ENCODE peak calls at places on chromosomes 3 and 15, in ten cellular contexts. Q is ovary; U is esophagus squamous epithelium; R is sigmoid colon; E is CD8-positive, alpha-beta memory T cell; D is stomach; H is psoas muscle; Z is HAP-1; A is transverse colon; Y is heart left ventricle. T is an unnamed sample.

GRCh38 chr15:59138243-59138642 is 33.3 kb downstream of the CCNB2 start:
- DNase-seq in U (no peak), A (peak; percentile 59), Q (no peak), H (peak; percentile 29), R (no peak), D (peak; percentile 50), Y (no peak), Z (peak; percentile 49), E (peak; percentile 31), T (peak; percentile 48)

GRCh38 chr15:77905301-77905920 is 172.1 kb downstream of the TBC1D2B start:
- DNase-seq in A (no peak), E (no peak), R (peak; percentile 53), H (no peak), Z (no peak), U (no peak), Q (peak; percentile 14), Y (no peak), D (peak; percentile 22), T (no peak)

GRCh38 chr15:78422571-78423340 is 15.3 kb upstream of the IREB2 start:
- DNase-seq in Y (peak; percentile 39), Z (peak; percentile 99), H (peak; percentile 51), D (peak; percentile 72), Q (peak; percentile 69), R (peak; percentile 81), A (peak; percentile 78), U (no peak), E (peak; percentile 39), T (peak; percentile 82)

GRCh38 chr3:107520535-107520934 is 2.2 kb upstream of the BBX start:
- DNase-seq in E (no peak), Q (no peak), D (no peak), U (no peak), H (no peak), Z (no peak), A (no peak), Y (no peak), R (no peak), T (no peak)

GRCh38 chr3:130088061-130088460 is 6.4 kb downstream of the ALG1L2 start:
- DNase-seq in U (no peak), Q (no peak), Y (no peak), H (no peak), Z (no peak), A (no peak), D (no peak), R (peak; percentile 7), E (no peak), T (no peak)

GRCh38 chr3:132265488-132265887 is 51.7 kb upstream of the ACP3 start:
- DNase-seq in Q (no peak), R (no peak), D (no peak), Z (no peak), Y (no peak), U (no peak), A (no peak), E (no peak), H (no peak), T (no peak)

GRCh38 chr3:71695000-71695482 is 30.2 kb downstream of the EIF4E3 start:
- DNase-seq in Y (no peak), U (no peak), Z (no peak), Q (no peak), D (no peak), A (peak; percentile 58), R (no peak), H (no peak), E (no peak), T (peak; percentile 49)

GRCh38 chr3:62818347-62818746 is 56.9 kb downstream of the CADPS start:
- DNase-seq in Q (no peak), A (no peak), Y (no peak), R (no peak), Z (no peak), H (no peak), E (no peak), D (no peak), U (no peak), T (no peak)

GRCh38 chr15:32979710-32980109 is 214.8 kb downstream of the FMN1 start:
- DNase-seq in Y (no peak), D (no peak), U (no peak), Q (no peak), Z (no peak), H (no peak), E (no peak), A (no peak), R (no peak), T (no peak)

GRCh38 chr3:52350436-52350835 is 34.3 kb downstream of the DNAH1 start:
- DNase-seq in A (no peak), U (no peak), Y (no peak), Z (no peak), E (no peak), Q (no peak), H (no peak), R (no peak), D (no peak), T (no peak)

GRCh38 chr3:194123735-194124134 is 12.2 kb upstream of the HES1 start:
- DNase-seq in H (no peak), E (no peak), A (no peak), D (no peak), R (no peak), U (no peak), Q (no peak), Y (no peak), Z (no peak), T (peak; percentile 55)

GRCh38 chr15:92809880-92810361 is 90.2 kb upstream of the CHD2 start:
- DNase-seq in Z (peak; percentile 36), Q (no peak), U (no peak), R (peak; percentile 80), A (peak; percentile 68), Y (no peak), H (no peak), D (no peak), E (peak; percentile 26), T (peak; percentile 63)

GRCh38 chr3:155891341-155891740 is 20.9 kb downstream of the GMPS start:
- DNase-seq in Y (no peak), Z (no peak), H (no peak), R (no peak), Q (no peak), U (no peak), E (no peak), D (no peak), A (no peak), T (no peak)

GRCh38 chr3:197756704-197757103 is 7.0 kb downstream of the FYTTD1 start:
- DNase-seq in Q (no peak), A (no peak), R (no peak), Z (no peak), U (no peak), E (no peak), D (no peak), Y (no peak), H (no peak), T (no peak)

GRCh38 chr3:61848885-61849284 is 287.5 kb downstream of the PTPRG start:
- DNase-seq in R (no peak), U (no peak), D (no peak), E (no peak), H (no peak), Q (no peak), Y (peak; percentile 64), A (no peak), Z (no peak), T (no peak)

GRCh38 chr15:70318996-70319465 is 221.3 kb upstream of the TLE3 start:
- DNase-seq in U (no peak), Z (no peak), A (peak; percentile 46), Y (no peak), H (peak; percentile 65), Q (no peak), D (no peak), E (no peak), R (peak; percentile 94), T (no peak)
- H3K4me3 ChIP-seq in U (no peak overlapping the region), Z (no peak overlapping the region), A (no peak overlapping the region), Y (no peak overlapping the region), H (no peak overlapping the region), Q (no peak overlapping the region), D (no peak overlapping the region), E (no peak overlapping the region), R (no peak overlapping the region), T (no peak overlapping the region)

DNA sequence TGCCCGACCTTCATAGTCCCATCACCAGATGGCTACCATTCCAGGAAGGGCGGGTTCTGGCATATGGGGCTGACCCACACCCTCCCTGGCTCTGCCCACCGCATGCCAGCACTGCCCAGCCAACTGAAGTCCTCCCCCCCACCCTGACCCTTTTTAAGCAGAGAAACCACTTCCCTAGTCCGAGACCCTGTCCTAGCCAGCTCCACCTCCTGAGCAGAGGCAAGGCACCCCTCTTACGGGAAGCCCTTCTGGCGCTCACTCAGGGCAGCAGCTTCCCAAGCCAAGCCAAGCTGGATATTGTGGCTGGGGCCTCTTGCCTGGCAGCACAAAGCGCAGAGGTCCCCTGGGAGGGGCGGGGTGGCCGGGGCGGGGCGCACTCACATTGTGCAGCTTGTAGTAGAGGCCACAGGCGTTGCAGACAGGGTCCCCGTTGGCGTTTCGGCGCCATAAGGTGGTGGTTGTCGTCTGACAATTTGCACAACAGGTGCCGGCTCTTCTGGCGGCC is 11.5 kb downstream of the GATA2 start:
- DNase-seq in Q (no peak), D (no peak), Z (no peak), H (peak; percentile 60), A (no peak), Y (peak; percentile 83), U (no peak), R (no peak), E (no peak), T (no peak)
- H3K27me3 ChIP-seq in Q (no peaks in the 10 kb centered on the region), D (peaks cover 100% of the 10 kb centered on the region), Z (no peaks in the 10 kb centered on the region), H (peaks cover 75% of the 10 kb centered on the region), A (peaks cover 96% of the 10 kb centered on the region), Y (peaks cover 62% of the 10 kb centered on the region), U (peaks cover 100% of the 10 kb centered on the region), R (peaks cover 95% of the 10 kb centered on the region), E (peaks cover 29% of the 10 kb centered on the region), T (peaks cover 56% of the 10 kb centered on the region)

GRCh38 chr15:66906660-66907059 is 158.7 kb upstream of the SMAD3 start:
- DNase-seq in R (no peak), D (no peak), A (no peak), H (no peak), Z (no peak), Y (no peak), E (no peak), Q (no peak), U (no peak), T (no peak)

GRCh38 chr15:66907826-66908502 is 157.4 kb upstream of the SMAD3 start:
- DNase-seq in U (no peak), R (peak; percentile 88), E (no peak), Z (no peak), Q (no peak), H (peak; percentile 36), A (peak; percentile 42), Y (peak; percentile 59), D (no peak), T (no peak)

GRCh38 chr15:66911131-66911700 is 154.2 kb upstream of the SMAD3 start:
- DNase-seq in Y (no peak), Z (no peak), H (no peak), R (no peak), A (no peak), E (no peak), D (no peak), U (no peak), Q (no peak), T (no peak)

GRCh38 chr15:66909381-66909890 is 156.0 kb upstream of the SMAD3 start:
- DNase-seq in U (no peak), Q (no peak), Y (no peak), Z (no peak), R (no peak), D (no peak), E (no peak), A (no peak), H (no peak), T (no peak)

GRCh38 chr15:66908503-66909095 is 156.8 kb upstream of the SMAD3 start:
- DNase-seq in Q (no peak), A (no peak), R (no peak), Y (no peak), E (no peak), D (no peak), Z (no peak), H (no peak), U (no peak), T (no peak)
- H3K4me3 ChIP-seq in Q (no peak overlapping the region), A (no peak overlapping the region), R (no peak overlapping the region), Y (no peak overlapping the region), E (no peak overlapping the region), D (no peak overlapping the region), Z (no peak overlapping the region), H (no peak overlapping the region), U (no peak overlapping the region), T (no peak overlapping the region)

GRCh38 chr15:96329403-96329981 is 1.0 kb upstream of the NR2F2 start:
- DNase-seq in Y (no peak), Q (no peak), U (no peak), A (no peak), R (no peak), H (no peak), E (no peak), D (no peak), Z (no peak), T (peak; percentile 19)
- H3K27me3 ChIP-seq in Y (peaks cover 25% of the 10 kb centered on the region), Q (no peaks in the 10 kb centered on the region), U (peaks cover 78% of the 10 kb centered on the region), A (peaks cover 28% of the 10 kb centered on the region), R (no peaks in the 10 kb centered on the region), H (peaks cover 24% of the 10 kb centered on the region), E (peaks cover 65% of the 10 kb centered on the region), D (peaks cover 64% of the 10 kb centered on the region), Z (no peaks in the 10 kb centered on the region), T (peaks cover 14% of the 10 kb centered on the region)